ENCODE peak calls at places on chromosomes 11 and 22, in nine cellular contexts. V is ecto neural progenitor cell, N is Right ventricle myocardium superior, F is epithelial cell of esophagus, D is HTR-8/SVneo, Z is GM12891, B is Ammon's horn, R is HAP-1, G is DMS53. S is an unnamed sample.

GRCh38 chr11:10311802-10312201 is 6.9 kb downstream of the ADM start:
- DNase-seq in V (no peak), N (no peak), F (no peak), D (no peak), Z (no peak), B (no peak), R (no peak), G (no peak), S (no peak)

GRCh38 chr22:41862160-41862529 is 29.2 kb downstream of the SREBF2 start:
- DNase-seq in V (no peak), N (no peak), F (no peak), D (no peak), Z (no peak), B (no peak), R (no peak), G (no peak), S (no peak)

GRCh38 chr11:1454576-1454975 is 32.0 kb downstream of the MOB2 start:
- DNase-seq in V (no peak), N (no peak), F (no peak), D (no peak), Z (no peak), B (no peak), R (no peak), G (no peak), S (no peak)

GRCh38 chr11:10695821-10696220 is 2.3 kb upstream of the IRAG1 start:
- DNase-seq in V (no peak), N (no peak), F (no peak), D (no peak), Z (no peak), B (no peak), R (no peak), G (no peak), S (no peak)

GRCh38 chr11:70306586-70307033 is 36.1 kb downstream of the PPFIA1 start:
- DNase-seq in V (no peak), N (no peak), F (peak; percentile 26), D (no peak), Z (no peak), B (no peak), R (no peak), G (no peak), S (no peak)

GRCh38 chr11:67349927-67350465 is 3.4 kb downstream of the POLD4 start:
- DNase-seq in V (no peak), N (no peak), F (no peak), D (no peak), Z (no peak), B (no peak), R (no peak), G (no peak), S (no peak)

GRCh38 chr11:36089920-36090319 is 146.1 kb downstream of the LDLRAD3 start:
- DNase-seq in V (no peak), N (no peak), F (no peak), D (no peak), Z (no peak), B (no peak), R (no peak), G (no peak), S (no peak)

GRCh38 chr11:119371778-119372182 is 9.7 kb downstream of the USP2 start:
- DNase-seq in V (no peak), N (peak; percentile 48), F (peak; percentile 63), D (no peak), Z (no peak), B (peak; percentile 82), R (no peak), G (no peak), S (no peak)

GRCh38 chr22:38069372-38070249 is 12.4 kb downstream of the PICK1 start:
- DNase-seq in V (peak; percentile 63), N (peak; percentile 87), F (no peak), D (no peak), Z (no peak), B (peak; percentile 91), R (peak; percentile 46), G (no peak), S (peak; percentile 85)

GRCh38 chr11:215581-216037 is 8.1 kb downstream of the RIC8A start:
- DNase-seq in V (no peak), N (peak; percentile 31), F (peak; percentile 64), D (no peak), Z (no peak), B (no peak), R (peak; percentile 6), G (peak; percentile 63), S (no peak)

GRCh38 chr11:14022821-14023220 is 60.3 kb downstream of the SPON1 start:
- DNase-seq in V (no peak), N (no peak), F (no peak), D (no peak), Z (no peak), B (no peak), R (no peak), G (no peak), S (no peak)

GRCh38 chr11:60161766-60162165 is 21.1 kb downstream of the MS4A6A start:
- DNase-seq in V (no peak), N (no peak), F (no peak), D (no peak), Z (no peak), B (no peak), R (no peak), G (no peak), S (no peak)

GRCh38 chr11:70105755-70106571 is 27.8 kb downstream of the ANO1 start:
- DNase-seq in V (no peak), N (peak; percentile 23), F (no peak), D (no peak), Z (no peak), B (no peak), R (no peak), G (no peak), S (no peak)

GRCh38 chr11:17588166-17588565 is 41.1 kb downstream of the OTOG start:
- DNase-seq in V (no peak), N (no peak), F (no peak), D (no peak), Z (no peak), B (no peak), R (no peak), G (no peak), S (no peak)

GRCh38 chr11:108025387-108026080 is 16.8 kb downstream of the CUL5 start:
- DNase-seq in V (no peak), N (no peak), F (no peak), D (no peak), Z (peak; percentile 22), B (no peak), R (no peak), G (no peak), S (no peak)

GRCh38 chr11:81497202-81497804 is 1236.4 kb downstream of the FAM181B start:
- DNase-seq in V (no peak), N (no peak), F (peak; percentile 50), D (peak; percentile 2), Z (no peak), B (peak; percentile 54), R (peak; percentile 42), G (peak; percentile 88), S (no peak)

GRCh38 chr11:63610604-63611394 is 3.4 kb downstream of the PLAAT3 start:
- DNase-seq in V (no peak), N (no peak), F (no peak), D (no peak), Z (no peak), B (peak; percentile 78), R (peak; percentile 73), G (no peak), S (peak; percentile 28)

GRCh38 chr11:96045622-96046456 is 121.9 kb upstream of the MTMR2 start:
- DNase-seq in V (no peak), N (peak; percentile 52), F (peak; percentile 21), D (no peak), Z (no peak), B (peak; percentile 77), R (peak; percentile 25), G (no peak), S (no peak)